ENCODE peak calls at places on chromosomes 4 and X, in six cellular contexts. O is GM12865, B is lower leg skin, Y is AG09319, C is endothelial cell, A is GM10248. V is an unnamed sample.

GRCh38 chr4:86181585-86181984 is 178.3 kb downstream of the MAPK10 start:
- DNase-seq in O (no peak), B (no peak), Y (no peak), C (no peak), A (no peak), V (no peak)

GRCh38 chr4:78885598-78885997 is 53.6 kb downstream of the PAQR3 start:
- DNase-seq in O (no peak), B (no peak), Y (no peak), C (no peak), A (no peak), V (no peak)

GRCh38 chr4:150739591-150739990 is 157.6 kb downstream of the MAB21L2 start:
- DNase-seq in O (no peak), B (no peak), Y (no peak), C (no peak), A (no peak), V (no peak)

GRCh38 chrX:153750126-153750774 is 13.8 kb upstream of the PLXNB3 start:
- DNase-seq in O (no peak), B (no peak), Y (no peak), C (no peak), A (no peak), V (no peak)

GRCh38 chr4:121484633-121485032 is 103.8 kb upstream of the QRFPR start:
- DNase-seq in O (peak), B (no peak), Y (peak), C (peak), A (peak), V (no peak)

GRCh38 chrX:38271154-38271716 is 50.6 kb upstream of the SRPX start:
- DNase-seq in O (peak), B (no peak), Y (no peak), C (no peak), A (peak), V (no peak)

GRCh38 chrX:42771836-42772335 is 6.1 kb downstream of the PPP1R2C start:
- DNase-seq in O (no peak), B (no peak), Y (no peak), C (no peak), A (no peak), V (no peak)

GRCh38 chrX:31429915-31430314 is 358.1 kb upstream of the FTHL17 start:
- DNase-seq in O (no peak), B (no peak), Y (no peak), C (no peak), A (no peak), V (no peak)

GRCh38 chrX:40171513-40172168 is 73.9 kb upstream of the BCOR start:
- DNase-seq in O (peak), B (no peak), Y (no peak), C (peak), A (peak), V (no peak)

GRCh38 chrX:46653482-46653881 is 79.9 kb downstream of the CHST7 start:
- DNase-seq in O (no peak), B (no peak), Y (no peak), C (peak), A (no peak), V (no peak)

GRCh38 chr4:108544504-108544903 is 75.9 kb upstream of the RPL34 start:
- DNase-seq in O (no peak), B (no peak), Y (no peak), C (no peak), A (no peak), V (no peak)

GRCh38 chr4:39369301-39369700 is 3.1 kb upstream of the RFC1 start:
- DNase-seq in O (no peak), B (no peak), Y (no peak), C (no peak), A (no peak), V (no peak)

GRCh38 chr4:118950929-118951570 is 62.4 kb downstream of the SYNPO2 start:
- DNase-seq in O (no peak), B (no peak), Y (no peak), C (no peak), A (no peak), V (no peak)

GRCh38 chr4:186695392-186695791 is 28.3 kb downstream of the FAT1 start:
- DNase-seq in O (no peak), B (no peak), Y (no peak), C (no peak), A (no peak), V (no peak)

GRCh38 chrX:131025336-131025735 is 32.8 kb upstream of the ARHGAP36 start:
- DNase-seq in O (no peak), B (no peak), Y (no peak), C (no peak), A (no peak), V (no peak)

GRCh38 chr4:1200425-1201035 is 28.1 kb upstream of the SPON2 start:
- DNase-seq in O (peak), B (peak), Y (peak), C (no peak), A (no peak), V (peak)

GRCh38 chr4:41541697-41542096 is 3.7 kb downstream of the LIMCH1 start:
- DNase-seq in O (no peak), B (no peak), Y (peak), C (no peak), A (no peak), V (no peak)

GRCh38 chr4:145090370-145090769 is 7.6 kb downstream of the ANAPC10 start:
- DNase-seq in O (no peak), B (no peak), Y (no peak), C (no peak), A (no peak), V (no peak)

GRCh38 chr4:88900432-88900831 is 156.6 kb downstream of the FAM13A start:
- DNase-seq in O (no peak), B (no peak), Y (peak), C (no peak), A (no peak), V (no peak)

GRCh38 chrX:154022716-154023115 is 3.0 kb upstream of the IRAK1 start:
- DNase-seq in O (no peak), B (no peak), Y (no peak), C (no peak), A (no peak), V (no peak)

GRCh38 chr4:38290360-38290759 is 330.2 kb downstream of the PTTG2 start:
- DNase-seq in O (no peak), B (no peak), Y (no peak), C (no peak), A (no peak), V (no peak)

GRCh38 chr4:42150653-42151567 is 1.5 kb downstream of the BEND4 start:
- DNase-seq in O (peak), B (no peak), Y (no peak), C (peak), A (peak), V (no peak)

GRCh38 chrX:11541510-11541909 is 124.2 kb downstream of the ARHGAP6 start:
- DNase-seq in O (no peak), B (no peak), Y (no peak), C (no peak), A (no peak), V (no peak)

GRCh38 chr4:168304744-168305459 is 13.7 kb downstream of the DDX60 start:
- DNase-seq in O (no peak), B (no peak), Y (peak), C (no peak), A (no peak), V (no peak)

GRCh38 chr4:100170986-100171385 is 19.3 kb downstream of the DDIT4L start:
- DNase-seq in O (no peak), B (no peak), Y (no peak), C (no peak), A (no peak), V (no peak)

GRCh38 chrX:87067795-87068194 is 449.8 kb upstream of the KLHL4 start:
- DNase-seq in O (no peak), B (no peak), Y (no peak), C (no peak), A (no peak), V (no peak)

GRCh38 chr4:7384003-7384928 is 50.5 kb downstream of the PSAPL1 start:
- DNase-seq in O (no peak), B (peak), Y (no peak), C (peak), A (no peak), V (no peak)

GRCh38 chrX:154717824-154718223 is 33.1 kb downstream of the GAB3 start:
- DNase-seq in O (no peak), B (no peak), Y (no peak), C (no peak), A (no peak), V (no peak)

GRCh38 chr4:128863314-128864075 is 54.0 kb downstream of the JADE1 start:
- DNase-seq in O (peak), B (peak), Y (peak), C (peak), A (peak), V (no peak)

GRCh38 chr4:15925830-15926229 is 12.7 kb downstream of the FGFBP1 start:
- DNase-seq in O (no peak), B (no peak), Y (no peak), C (no peak), A (no peak), V (no peak)

GRCh38 chrX:45422216-45422925 is 221.7 kb upstream of the DIPK2B start:
- DNase-seq in O (no peak), B (no peak), Y (no peak), C (no peak), A (no peak), V (no peak)

GRCh38 chr4:95014068-95014467 is 256.3 kb downstream of the BMPR1B start:
- DNase-seq in O (no peak), B (no peak), Y (no peak), C (no peak), A (no peak), V (no peak)

GRCh38 chr4:8188085-8188484 is 11.0 kb upstream of the SH3TC1 start:
- DNase-seq in O (no peak), B (no peak), Y (no peak), C (no peak), A (no peak), V (no peak)

GRCh38 chrX:124211312-124211942 is 121.0 kb upstream of the TEX13D start:
- DNase-seq in O (peak), B (no peak), Y (no peak), C (peak), A (peak), V (no peak)

GRCh38 chrX:11111038-11111851 is at the start of gene HCCS:
- DNase-seq in O (peak), B (peak), Y (peak), C (peak), A (peak), V (peak)

GRCh38 chrX:80335062-80335830 is 85.0 kb upstream of the TENT5D start:
- DNase-seq in O (no peak), B (peak), Y (no peak), C (peak), A (no peak), V (no peak)

GRCh38 chrX:149531599-149531998 is 9.2 kb upstream of the EOLA1 start:
- DNase-seq in O (peak), B (peak), Y (no peak), C (no peak), A (peak), V (no peak)

GRCh38 chrX:57906790-57907189 is 3.5 kb downstream of the ZXDA start:
- DNase-seq in O (no peak), B (no peak), Y (no peak), C (no peak), A (no peak), V (no peak)

GRCh38 chrX:1450381-1451161 is 2.1 kb downstream of the ASMTL start:
- DNase-seq in O (no peak), B (peak), Y (no peak), C (no peak), A (no peak), V (no peak)
- TF ChIP-seq CTCF in O (no peak), B (no peak), Y (no peak), C (no peak), A (no peak), V (no peak)

DNA sequence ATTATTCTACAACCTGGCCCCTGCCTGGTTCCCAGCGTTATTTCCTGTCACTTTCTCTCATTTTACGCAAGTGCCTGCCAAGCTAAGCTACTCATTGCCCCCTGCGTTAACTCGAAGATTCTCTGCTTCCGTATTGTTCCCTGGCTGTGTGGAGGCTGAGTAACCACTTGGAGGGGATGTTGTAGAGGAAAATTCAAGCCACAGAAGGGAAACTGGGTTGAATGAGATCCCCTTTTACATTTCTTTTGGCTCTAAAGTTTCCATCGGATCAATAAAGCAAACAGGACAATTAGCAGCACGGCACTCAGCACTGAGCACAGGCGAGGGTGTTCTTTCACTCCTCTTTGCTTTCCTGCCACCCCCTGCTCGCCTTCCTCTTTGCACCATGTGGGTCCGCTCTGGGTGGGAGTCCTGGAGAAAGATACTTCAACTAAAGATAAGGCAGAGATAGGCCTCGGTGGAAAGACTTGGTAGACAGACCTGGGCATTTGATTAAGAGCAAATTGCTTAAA is 4.2 kb upstream of the TMSB4X start:
- DNase-seq in O (peak), B (no peak), Y (no peak), C (no peak), A (no peak), V (no peak)
- TF ChIP-seq CTCF in O (peak), B (no peak), Y (peak), C (no peak), A (no peak), V (peak)

GRCh38 chr4:172662113-172662512 is 506.5 kb upstream of the GALNT7 start:
- DNase-seq in O (no peak), B (no peak), Y (no peak), C (no peak), A (no peak), V (no peak)

GRCh38 chr4:172666711-172667368 is 501.8 kb upstream of the GALNT7 start:
- DNase-seq in O (peak), B (no peak), Y (no peak), C (no peak), A (no peak), V (no peak)
- TF ChIP-seq CTCF in O (peak), B (no peak), Y (no peak), C (no peak), A (no peak), V (no peak)

GRCh38 chr4:63700569-63700968 is 708.7 kb downstream of the TECRL start:
- DNase-seq in O (no peak), B (no peak), Y (no peak), C (no peak), A (no peak), V (no peak)
- TF ChIP-seq CTCF in O (no peak), B (no peak), Y (no peak), C (no peak), A (no peak), V (no peak)

GRCh38 chr4:3244747-3245146 is 4.2 kb upstream of the MSANTD1 start:
- DNase-seq in O (no peak), B (no peak), Y (no peak), C (no peak), A (no peak), V (no peak)

GRCh38 chr4:3248178-3248480 is 830 bp upstream of the MSANTD1 start:
- DNase-seq in O (no peak), B (no peak), Y (no peak), C (no peak), A (no peak), V (no peak)

GRCh38 chr4:3247399-3248177 is 1.4 kb upstream of the MSANTD1 start:
- DNase-seq in O (no peak), B (no peak), Y (no peak), C (no peak), A (no peak), V (no peak)

GRCh38 chr4:3245676-3246075 is 3.3 kb upstream of the MSANTD1 start:
- DNase-seq in O (no peak), B (no peak), Y (no peak), C (no peak), A (no peak), V (no peak)

DNA sequence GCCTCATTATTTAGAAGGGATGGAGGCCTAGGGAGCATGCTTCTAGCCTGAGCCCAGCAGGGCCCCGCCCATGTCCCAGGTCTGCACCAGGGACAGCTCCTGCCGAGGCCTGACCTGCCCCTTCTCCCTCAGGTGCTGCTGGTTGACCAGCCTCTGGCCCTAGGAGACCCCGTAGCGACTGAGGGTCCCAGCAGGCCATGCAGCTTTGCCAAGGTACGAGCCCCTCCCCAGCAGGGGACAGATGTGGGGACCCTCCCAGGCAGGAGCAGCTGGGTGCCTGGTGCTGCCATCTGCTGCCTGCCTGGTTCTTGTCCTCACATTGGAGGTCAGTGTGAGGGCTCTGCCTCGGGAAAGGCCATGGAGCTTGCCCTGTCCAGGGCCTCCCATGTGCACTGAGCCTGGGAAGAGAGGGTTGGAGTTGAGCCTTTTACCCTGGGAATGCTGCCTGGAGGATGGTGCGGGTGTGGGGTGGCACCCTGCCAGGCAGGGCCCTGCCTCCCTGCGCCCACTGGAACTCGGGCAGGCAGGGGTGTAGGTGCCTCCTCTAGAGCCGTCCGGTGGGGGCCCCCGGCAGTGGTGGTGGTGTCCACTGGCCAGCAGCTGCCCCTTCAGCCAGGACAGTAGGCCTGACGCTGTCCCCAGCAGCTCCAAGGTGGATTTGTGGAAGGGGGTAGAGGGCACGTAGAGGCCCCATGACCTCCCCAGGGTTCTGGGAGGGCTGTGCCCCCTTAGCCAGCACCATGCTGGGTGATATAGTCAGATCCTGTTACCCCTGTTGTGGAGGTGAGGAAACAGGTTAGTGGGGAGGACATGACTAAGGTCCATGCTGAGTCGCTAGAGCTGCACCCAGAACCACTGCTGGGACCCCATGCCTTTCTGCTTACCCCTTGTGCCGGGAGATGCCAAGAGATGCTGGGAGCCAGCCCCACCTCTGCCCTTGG is 2.2 kb upstream of the MSANTD1 start:
- DNase-seq in O (no peak), B (no peak), Y (no peak), C (no peak), A (no peak), V (no peak)
- TF ChIP-seq CTCF in O (no peak), B (no peak), Y (no peak), C (no peak), A (no peak), V (no peak)